ENCODE peak calls at places on chromosome 4, in four cellular contexts. U, I, Z and E are unnamed samples.

GRCh38 chr4:172220679-172221078 is 407.5 kb downstream of the GALNTL6 start:
- DNase-seq in U (no peak), I (no peak), Z (no peak), E (no peak)

GRCh38 chr4:34880246-34880645 is 1364.1 kb downstream of the ARAP2 start:
- DNase-seq in U (no peak), I (no peak), Z (no peak), E (no peak)

GRCh38 chr4:139146926-139147547 is 30.0 kb downstream of the ELF2 start:
- DNase-seq in U (no peak), I (no peak), Z (no peak), E (no peak)

GRCh38 chr4:115233600-115233999 is 120.2 kb upstream of the NDST4 start:
- DNase-seq in U (no peak), I (no peak), Z (no peak), E (no peak)

GRCh38 chr4:184475096-184475461 is 729 bp upstream of the IRF2 start:
- DNase-seq in U (no peak), I (no peak), Z (peak; percentile 71), E (no peak)

GRCh38 chr4:99043346-99043745 is 45.2 kb downstream of the ADH5 start:
- DNase-seq in U (no peak), I (no peak), Z (no peak), E (no peak)

GRCh38 chr4:175929441-175929840 is 117.4 kb upstream of the GPM6A start:
- DNase-seq in U (no peak), I (no peak), Z (no peak), E (no peak)

GRCh38 chr4:43757147-43757546 is 691.5 kb downstream of the KCTD8 start:
- DNase-seq in U (no peak), I (no peak), Z (no peak), E (no peak)

GRCh38 chr4:173287486-173287885 is 46.7 kb downstream of the HMGB2 start:
- DNase-seq in U (no peak), I (no peak), Z (no peak), E (no peak)

GRCh38 chr4:152848508-152848907 is 68.8 kb downstream of the ARFIP1 start:
- DNase-seq in U (no peak), I (no peak), Z (no peak), E (no peak)

GRCh38 chr4:71608674-71609062 is 175.2 kb downstream of the GC start:
- DNase-seq in U (no peak), I (no peak), Z (no peak), E (no peak)

GRCh38 chr4:12439633-12440305 is 1011.1 kb upstream of the HS3ST1 start:
- DNase-seq in U (no peak), I (no peak), Z (no peak), E (no peak)

GRCh38 chr4:125045311-125045710 is 269.4 kb upstream of the FAT4 start:
- DNase-seq in U (no peak), I (no peak), Z (no peak), E (no peak)

GRCh38 chr4:6773106-6773505 is 9.4 kb upstream of the KIAA0232 start:
- DNase-seq in U (no peak), I (no peak), Z (no peak), E (no peak)

GRCh38 chr4:184845367-184846011 is 19.7 kb upstream of the ACSL1 start:
- DNase-seq in U (no peak), I (peak; percentile 40), Z (no peak), E (no peak)

GRCh38 chr4:51868449-51868847 is 25.5 kb downstream of the DCUN1D4 start:
- DNase-seq in U (no peak), I (no peak), Z (no peak), E (no peak)

GRCh38 chr4:69951602-69952001 is 13.9 kb downstream of the CSN2 start:
- DNase-seq in U (no peak), I (no peak), Z (no peak), E (no peak)

GRCh38 chr4:158112612-158113011 is 60.2 kb downstream of the GASK1B start:
- DNase-seq in U (no peak), I (no peak), Z (no peak), E (no peak)
- TF ChIP-seq TCF7L2 in U (no peak), I (no peak), Z (no peak), E (no peak)

DNA sequence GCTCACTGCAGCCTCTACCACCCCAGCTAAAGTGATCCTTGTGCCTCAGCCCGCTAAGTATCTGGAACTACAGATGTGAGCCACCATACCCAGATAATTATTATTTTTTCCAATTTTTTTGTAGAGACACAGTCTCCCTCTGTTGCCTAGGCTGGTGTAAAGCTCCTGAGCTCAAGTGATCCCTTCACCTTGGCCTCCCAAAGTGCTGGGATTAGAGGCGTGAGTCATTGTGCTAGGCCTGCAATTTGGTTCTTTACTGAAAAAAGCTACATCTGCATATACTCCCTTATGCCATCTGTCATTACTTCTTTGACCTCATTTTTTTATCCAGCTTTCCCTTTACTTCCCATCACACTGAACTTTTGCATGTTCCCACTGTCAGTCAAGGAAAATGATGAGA is 2012.4 kb upstream of the IGFBP7 start:
- DNase-seq in U (no peak), I (no peak), Z (no peak), E (no peak)
- TF ChIP-seq TCF7L2 in U (no peak), I (no peak), Z (no peak), E (no peak)

GRCh38 chr4:151197258-151197657 is 79.7 kb upstream of the PRSS48 start:
- DNase-seq in U (no peak), I (no peak), Z (no peak), E (no peak)

GRCh38 chr4:151195801-151196200 is 81.2 kb upstream of the PRSS48 start:
- DNase-seq in U (no peak), I (no peak), Z (no peak), E (no peak)

GRCh38 chr4:151193414-151193813 is 83.5 kb upstream of the PRSS48 start:
- DNase-seq in U (no peak), I (no peak), Z (no peak), E (no peak)

DNA sequence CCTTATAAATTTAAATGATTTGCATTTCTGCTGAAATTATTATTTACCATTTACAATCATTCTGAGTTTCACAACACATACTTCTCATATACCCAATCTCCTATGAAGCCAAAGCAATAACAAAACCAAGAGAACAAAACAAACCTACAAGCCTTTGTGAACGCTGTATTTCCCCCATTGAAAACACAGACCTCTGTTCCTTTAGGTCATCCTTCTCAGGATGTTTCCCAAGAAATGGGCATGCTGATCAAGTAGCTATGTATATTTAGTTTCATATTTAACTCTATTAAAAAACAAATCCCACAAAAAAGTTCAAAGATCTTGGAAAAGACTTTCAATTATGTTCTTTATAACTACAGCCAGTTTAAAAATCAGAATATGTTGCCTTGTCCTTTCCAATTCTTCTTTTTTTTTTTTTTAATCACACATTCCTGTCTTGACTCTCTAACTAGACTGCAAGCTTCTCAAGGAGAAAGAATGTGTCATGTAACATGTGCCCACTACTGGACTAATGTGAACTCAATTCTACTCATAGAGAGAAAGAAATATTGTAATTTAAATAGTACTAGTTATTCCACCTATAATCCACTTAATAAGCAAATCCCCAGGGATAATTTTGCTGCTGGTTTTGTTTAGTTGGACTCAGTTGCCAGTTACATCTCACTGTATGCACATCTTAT is 84.3 kb upstream of the PRSS48 start:
- DNase-seq in U (no peak), I (no peak), Z (no peak), E (no peak)
- TF ChIP-seq TCF7L2 in U (no peak), I (no peak), Z (no peak), E (no peak)

DNA sequence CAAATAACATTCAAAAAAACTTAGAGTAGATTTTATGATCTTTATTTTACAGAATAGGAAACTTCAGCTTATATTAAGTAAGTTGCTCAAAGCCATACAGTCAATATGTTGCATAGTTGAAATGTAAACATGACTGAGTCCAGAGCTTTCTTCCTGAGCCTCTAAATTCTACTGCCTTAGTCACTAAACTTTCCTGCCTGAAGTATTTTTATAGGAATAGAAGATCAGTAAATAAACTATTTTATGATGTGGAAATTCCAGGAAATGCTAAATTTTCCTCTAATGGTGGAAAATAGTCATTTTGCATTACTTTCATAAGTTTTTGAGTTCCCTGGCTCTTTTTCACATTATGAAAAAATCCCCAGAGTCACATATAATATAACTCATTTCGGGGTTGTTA is 182.8 kb downstream of the BANK1 start:
- DNase-seq in U (no peak), I (no peak), Z (no peak), E (no peak)
- TF ChIP-seq TCF7L2 in U (no peak), I (no peak), Z (no peak), E (no peak)

GRCh38 chr4:924107-925096 is 7.7 kb downstream of the GAK start:
- DNase-seq in U (no peak), I (no peak), Z (peak; percentile 83), E (no peak)
- TF ChIP-seq TCF7L2 in U (no peak), I (no peak), Z (no peak), E (no peak)

GRCh38 chr4:121873604-121874003 is 3.3 kb upstream of the BBS7 start:
- DNase-seq in U (no peak), I (no peak), Z (peak; percentile 51), E (no peak)

GRCh38 chr4:121876070-121876469 is 5.8 kb upstream of the BBS7 start:
- DNase-seq in U (no peak), I (no peak), Z (no peak), E (no peak)

GRCh38 chr4:121875663-121876062 is 5.4 kb upstream of the BBS7 start:
- DNase-seq in U (no peak), I (no peak), Z (no peak), E (no peak)

GRCh38 chr4:121879135-121879534 is 8.9 kb upstream of the BBS7 start:
- DNase-seq in U (no peak), I (no peak), Z (no peak), E (no peak)

GRCh38 chr4:121876976-121877773 is 6.9 kb upstream of the BBS7 start:
- DNase-seq in U (no peak), I (no peak), Z (no peak), E (no peak)
- TF ChIP-seq TCF7L2 in U (no peak), I (no peak), Z (no peak), E (no peak)

GRCh38 chr4:45119376-45119775 is 393.0 kb upstream of the GNPDA2 start:
- DNase-seq in U (no peak), I (no peak), Z (no peak), E (no peak)
- TF ChIP-seq TCF7L2 in U (no peak), I (no peak), Z (no peak), E (no peak)

DNA sequence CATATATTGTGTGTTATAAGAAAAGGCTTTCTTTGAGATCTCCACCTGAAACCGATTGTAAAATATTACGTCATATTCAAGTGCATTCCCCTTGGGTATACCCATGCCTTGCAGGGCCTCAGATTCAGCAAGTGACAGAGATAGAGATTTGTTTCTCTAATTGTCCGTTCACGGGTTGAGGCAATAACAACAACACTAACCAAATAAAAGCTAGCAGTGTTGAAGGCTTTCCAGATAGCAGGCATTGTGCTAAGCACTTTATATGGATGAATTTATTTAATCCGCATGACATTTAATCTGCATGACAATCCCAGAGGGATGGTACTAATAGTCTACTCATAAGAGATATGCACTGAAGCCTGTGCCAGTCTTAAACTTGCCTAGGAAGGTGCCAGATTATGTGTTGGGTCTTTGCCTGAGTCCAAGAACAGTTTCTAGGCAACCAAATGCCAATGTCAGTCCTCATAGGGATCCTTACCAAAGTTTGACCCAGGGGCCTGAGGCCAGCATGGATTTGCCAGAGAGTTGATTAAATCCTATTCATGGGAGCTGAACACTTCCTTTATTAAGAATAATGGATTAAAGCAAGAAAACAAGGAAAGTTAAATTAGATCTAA is 37.7 kb upstream of the FAT1 start:
- DNase-seq in U (no peak), I (no peak), Z (no peak), E (no peak)
- TF ChIP-seq TCF7L2 in U (no peak), I (no peak), Z (no peak), E (no peak)

GRCh38 chr4:156538651-156539285 is 432.8 kb downstream of the PDGFC start:
- DNase-seq in U (no peak), I (no peak), Z (no peak), E (no peak)
- TF ChIP-seq TCF7L2 in U (no peak), I (no peak), Z (no peak), E (no peak)